ENCODE peak calls at places on chromosomes 1 and 21, in seven cellular contexts. U is neural progenitor cell, S is psoas muscle, V is stomach, Q is sigmoid colon, Y is A549, K is OCI-LY7. P is an unnamed sample. For H3K4me1 and H3K9me3, the result is how much of the 10 kb centered on the place peaks cover.

GRCh38 chr1:154750681-154751665 is 119.1 kb downstream of the KCNN3 start:
- DNase-seq in U (no peak), S (no peak), V (no peak), Q (peak), Y (no peak), K (peak), P (peak)

GRCh38 chr1:184622136-184622823 is 132.4 kb downstream of the EDEM3 start:
- DNase-seq in U (no peak), S (peak), V (peak), Q (peak), Y (no peak), K (no peak), P (peak)

GRCh38 chr1:209758360-209758759 is 2.5 kb downstream of the TRAF3IP3 start:
- DNase-seq in U (no peak), S (no peak), V (no peak), Q (no peak), Y (no peak), K (no peak), P (no peak)

GRCh38 chr1:163535807-163536206 is 214.1 kb downstream of the NUF2 start:
- DNase-seq in U (peak), S (no peak), V (no peak), Q (no peak), Y (no peak), K (peak), P (peak)

GRCh38 chr21:14762309-14762708 is 216.2 kb upstream of the SAMSN1 start:
- DNase-seq in U (no peak), S (no peak), V (no peak), Q (no peak), Y (no peak), K (no peak), P (no peak)

GRCh38 chr1:53681647-53682368 is 57.2 kb downstream of the GLIS1 start:
- DNase-seq in U (peak), S (peak), V (peak), Q (no peak), Y (peak), K (peak), P (peak)

GRCh38 chr1:168709896-168710305 is 19.1 kb downstream of the DPT start:
- DNase-seq in U (no peak), S (no peak), V (no peak), Q (no peak), Y (peak), K (no peak), P (no peak)

GRCh38 chr1:147622731-147623130 is 47.6 kb downstream of the ACP6 start:
- DNase-seq in U (no peak), S (no peak), V (no peak), Q (no peak), Y (no peak), K (no peak), P (no peak)

GRCh38 chr1:167631386-167631941 is 1.4 kb downstream of the RCSD1 start:
- DNase-seq in U (no peak), S (no peak), V (no peak), Q (no peak), Y (no peak), K (no peak), P (no peak)

GRCh38 chr1:210363119-210363518 is 34.4 kb downstream of the HHAT start:
- DNase-seq in U (no peak), S (no peak), V (no peak), Q (no peak), Y (no peak), K (no peak), P (peak)

GRCh38 chr1:95232646-95233320 is 1.2 kb upstream of the RWDD3 start:
- DNase-seq in U (no peak), S (no peak), V (no peak), Q (no peak), Y (no peak), K (no peak), P (no peak)

GRCh38 chr1:94693029-94693428 is 127.1 kb upstream of the SLC44A3 start:
- DNase-seq in U (peak), S (no peak), V (no peak), Q (no peak), Y (no peak), K (no peak), P (no peak)

GRCh38 chr1:107741242-107741641 is 223.7 kb downstream of the VAV3 start:
- DNase-seq in U (no peak), S (no peak), V (no peak), Q (no peak), Y (no peak), K (no peak), P (no peak)

GRCh38 chr1:14597343-14598006 is 1.0 kb upstream of the KAZN start:
- DNase-seq in U (peak), S (no peak), V (no peak), Q (no peak), Y (no peak), K (no peak), P (no peak)

GRCh38 chr1:8107897-8108296 is 81.8 kb upstream of the ERRFI1 start:
- DNase-seq in U (no peak), S (no peak), V (no peak), Q (no peak), Y (no peak), K (no peak), P (no peak)

GRCh38 chr1:10504259-10504658 is 29.5 kb downstream of the PEX14 start:
- DNase-seq in U (no peak), S (no peak), V (no peak), Q (peak), Y (no peak), K (no peak), P (no peak)

GRCh38 chr1:78223417-78224215 is 177.8 kb downstream of the GIPC2 start:
- DNase-seq in U (no peak), S (no peak), V (no peak), Q (no peak), Y (no peak), K (no peak), P (no peak)

GRCh38 chr1:173853074-173853473 is 14.7 kb downstream of the GAS5 start:
- DNase-seq in U (peak), S (no peak), V (no peak), Q (no peak), Y (no peak), K (no peak), P (no peak)

GRCh38 chr1:51575406-51576084 is 41.3 kb upstream of the OSBPL9 start:
- DNase-seq in U (no peak), S (no peak), V (no peak), Q (no peak), Y (no peak), K (no peak), P (peak)

GRCh38 chr1:178209935-178210334 is 116.0 kb downstream of the RASAL2 start:
- DNase-seq in U (no peak), S (no peak), V (no peak), Q (no peak), Y (no peak), K (no peak), P (no peak)

GRCh38 chr1:235022341-235023196 is 106.1 kb downstream of the TOMM20 start:
- DNase-seq in U (no peak), S (no peak), V (no peak), Q (peak), Y (no peak), K (no peak), P (peak)

GRCh38 chr1:103937763-103938357 is 188.2 kb downstream of the AMY1C start:
- DNase-seq in U (no peak), S (no peak), V (no peak), Q (no peak), Y (no peak), K (no peak), P (no peak)

GRCh38 chr1:204046346-204046745 is 26.6 kb upstream of the SOX13 start:
- DNase-seq in U (no peak), S (no peak), V (no peak), Q (no peak), Y (no peak), K (no peak), P (no peak)

GRCh38 chr1:155051777-155052398 is 772 bp downstream of the ADAM15 start:
- DNase-seq in U (peak), S (peak), V (peak), Q (peak), Y (peak), K (peak), P (peak)

GRCh38 chr1:194024659-194025058 is 838.2 kb upstream of the B3GALT2 start:
- DNase-seq in U (no peak), S (no peak), V (no peak), Q (no peak), Y (no peak), K (no peak), P (peak)

GRCh38 chr21:34022557-34023335 is 50.6 kb upstream of the MRPS6 start:
- DNase-seq in U (peak), S (no peak), V (no peak), Q (peak), Y (no peak), K (peak), P (no peak)

GRCh38 chr1:170853867-170854266 is 81.5 kb upstream of the MROH9 start:
- DNase-seq in U (no peak), S (no peak), V (no peak), Q (no peak), Y (no peak), K (no peak), P (no peak)

GRCh38 chr1:43425045-43425444 is 28.7 kb downstream of the HYI start:
- DNase-seq in U (no peak), S (no peak), V (no peak), Q (no peak), Y (no peak), K (no peak), P (no peak)

GRCh38 chr1:160907976-160908375 is 23.0 kb upstream of the ITLN1 start:
- DNase-seq in U (no peak), S (no peak), V (peak), Q (no peak), Y (no peak), K (no peak), P (no peak)

GRCh38 chr21:36388835-36389234 is 3.6 kb downstream of the CHAF1B start:
- DNase-seq in U (peak), S (no peak), V (no peak), Q (no peak), Y (no peak), K (no peak), P (no peak)

GRCh38 chr1:153395136-153395685 is 4.3 kb upstream of the S100A8 start:
- DNase-seq in U (no peak), S (peak), V (no peak), Q (no peak), Y (no peak), K (no peak), P (no peak)

GRCh38 chr1:153396461-153396860 is 5.6 kb upstream of the S100A8 start:
- DNase-seq in U (no peak), S (no peak), V (no peak), Q (no peak), Y (no peak), K (no peak), P (no peak)

GRCh38 chr1:153397056-153397923 is 6.4 kb upstream of the S100A8 start:
- DNase-seq in U (no peak), S (no peak), V (no peak), Q (no peak), Y (no peak), K (no peak), P (no peak)

GRCh38 chr1:153394391-153394790 is 3.5 kb upstream of the S100A8 start:
- DNase-seq in U (no peak), S (no peak), V (no peak), Q (no peak), Y (no peak), K (no peak), P (no peak)

DNA sequence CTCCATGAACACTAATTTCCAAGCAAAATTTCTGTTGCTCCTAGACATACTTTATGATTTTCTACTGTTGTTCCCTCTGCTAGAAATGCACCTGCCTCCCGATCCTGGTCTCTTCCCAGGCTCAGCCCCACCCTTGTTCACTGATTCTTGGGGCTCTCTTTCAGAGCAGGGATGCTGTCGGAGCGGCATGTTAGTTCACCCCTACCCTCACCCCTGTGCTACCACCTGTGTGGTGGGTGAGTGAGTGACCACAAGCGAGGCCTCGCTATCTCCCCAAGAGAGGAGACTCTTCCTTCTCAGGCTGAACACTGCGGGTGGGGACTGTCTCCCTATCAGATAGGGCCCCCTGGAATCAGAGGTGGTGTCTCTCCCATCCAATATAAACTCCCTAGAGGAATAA is 4.9 kb upstream of the S100A8 start:
- DNase-seq in U (no peak), S (no peak), V (no peak), Q (no peak), Y (no peak), K (no peak), P (no peak)
- H3K4me1 ChIP-seq in U (under half), S (under half), V (under half), Q (under half), Y (under half), K (under half), P (under half)

DNA sequence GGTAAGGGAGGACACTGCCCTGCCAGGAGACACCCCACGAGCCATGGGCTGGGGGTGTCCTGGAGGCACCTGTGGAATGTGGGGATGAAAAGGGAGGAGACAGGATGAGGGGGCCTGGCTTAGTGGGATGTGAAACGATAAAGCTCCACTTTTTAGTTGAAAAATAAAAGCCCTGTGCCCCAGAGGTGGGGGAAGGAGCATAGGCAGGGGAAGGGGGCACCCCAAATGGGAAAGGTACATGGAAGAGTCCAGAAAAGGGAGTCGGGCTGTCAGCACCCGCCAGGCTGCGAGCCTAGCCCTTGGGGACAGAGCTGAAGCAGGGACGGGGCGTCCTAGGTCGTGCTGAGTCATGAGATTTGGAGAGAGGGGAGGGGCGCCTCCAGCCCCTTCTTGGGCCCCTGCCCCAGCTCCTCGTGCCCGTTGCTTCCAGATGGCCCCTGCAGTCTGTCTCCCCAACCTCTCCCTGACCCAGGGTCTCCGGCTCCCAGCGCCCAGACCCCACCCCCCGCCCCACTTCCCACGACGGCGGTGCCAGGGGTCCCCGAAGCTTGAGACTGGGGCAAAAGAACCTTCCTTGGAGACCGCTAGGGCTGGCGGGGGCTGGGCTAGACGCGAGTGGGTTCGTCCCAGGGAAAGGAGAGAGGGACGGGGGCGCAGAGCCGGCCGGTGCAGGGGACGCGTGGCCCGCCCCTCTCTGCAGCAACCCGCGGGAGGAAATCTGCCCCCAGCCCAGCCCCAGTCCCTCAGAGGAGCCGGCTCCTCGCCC is 795 bp downstream of the SYT2 start:
- DNase-seq in U (peak), S (no peak), V (no peak), Q (peak), Y (no peak), K (no peak), P (no peak)
- H3K4me3 ChIP-seq in U (peak), S (peak), V (peak), Q (peak), Y (peak), K (no peak), P (no peak)

DNA sequence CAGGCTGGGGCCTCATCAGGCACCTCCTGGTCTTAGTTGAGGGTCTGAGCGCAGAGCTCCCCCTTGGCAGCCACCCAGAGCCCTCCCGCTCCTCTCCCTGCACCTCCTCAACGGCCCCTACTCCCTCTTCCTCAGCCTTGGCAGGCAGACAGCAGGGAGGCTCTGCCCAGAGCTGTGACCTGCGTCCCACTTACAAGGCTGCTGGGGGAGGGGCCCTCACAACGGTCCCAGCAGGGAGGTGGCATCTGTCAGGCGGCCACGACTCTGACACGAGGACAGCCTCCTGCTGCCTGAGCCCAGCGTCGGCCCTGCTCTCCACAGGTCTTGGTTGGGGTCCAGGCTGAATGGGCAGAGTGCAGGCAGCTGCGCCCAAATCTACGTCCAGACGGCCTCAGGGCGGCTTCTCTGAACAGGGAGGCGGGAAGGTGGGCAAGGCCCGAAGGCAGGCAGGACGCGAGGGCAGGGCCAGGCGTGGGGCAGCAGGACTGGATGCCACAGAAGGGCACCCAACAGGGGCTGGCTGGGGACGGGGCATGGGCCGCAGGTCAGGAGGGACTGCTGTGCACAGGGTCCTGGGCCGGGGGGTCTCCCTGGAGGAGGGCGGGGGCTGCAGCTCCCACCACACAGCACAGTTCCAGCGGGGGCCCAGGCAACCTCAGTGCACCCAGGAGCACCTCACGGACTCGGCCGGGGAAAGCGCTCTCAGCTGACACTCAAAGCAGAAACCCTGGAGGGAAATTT is 7.5 kb downstream of the SLC19A1 start:
- DNase-seq in U (no peak), S (peak), V (peak), Q (peak), Y (no peak), K (no peak), P (no peak)
- H3K9me3 ChIP-seq in U (under half), S (under half), V (under half), Q (under half), Y (under half), K (under half), P (under half)

GRCh38 chr1:175179837-175180590 is 12.6 kb downstream of the KIAA0040 start:
- DNase-seq in U (no peak), S (no peak), V (no peak), Q (no peak), Y (no peak), K (no peak), P (no peak)

GRCh38 chr1:175178456-175178855 is 14.1 kb downstream of the KIAA0040 start:
- DNase-seq in U (no peak), S (no peak), V (no peak), Q (no peak), Y (no peak), K (no peak), P (no peak)

GRCh38 chr1:175185918-175186317 is 6.7 kb downstream of the KIAA0040 start:
- DNase-seq in U (no peak), S (no peak), V (no peak), Q (no peak), Y (no peak), K (no peak), P (no peak)

GRCh38 chr1:175183586-175183985 is 9.0 kb downstream of the KIAA0040 start:
- DNase-seq in U (peak), S (no peak), V (no peak), Q (no peak), Y (no peak), K (no peak), P (no peak)

GRCh38 chr1:175182347-175182746 is 10.2 kb downstream of the KIAA0040 start:
- DNase-seq in U (no peak), S (no peak), V (no peak), Q (no peak), Y (no peak), K (no peak), P (no peak)
- H3K4me1 ChIP-seq in U (under half), S (under half), V (half or more), Q (under half), Y (under half), K (half or more), P (under half)

DNA sequence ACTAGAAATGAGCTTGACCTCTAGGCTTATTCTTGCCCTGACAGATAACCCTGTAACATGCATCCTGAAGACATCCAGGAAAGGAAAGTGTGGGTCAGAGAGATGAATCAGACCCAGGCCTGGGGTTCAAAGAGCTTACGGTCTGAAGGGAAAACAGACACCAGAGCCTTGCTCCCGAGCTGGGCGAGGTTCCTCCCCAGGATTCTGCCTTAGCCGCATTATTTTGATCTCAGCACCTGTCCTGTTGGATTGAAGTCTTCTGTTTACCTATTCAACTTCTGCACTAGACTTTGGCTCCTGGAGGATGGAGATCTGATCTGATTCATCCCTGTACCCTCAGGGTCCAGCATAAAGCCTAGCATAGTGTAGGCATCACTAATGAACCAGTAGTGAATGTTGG is 1.9 kb downstream of the CYP4B1 start:
- DNase-seq in U (no peak), S (no peak), V (no peak), Q (no peak), Y (no peak), K (no peak), P (no peak)
- H3K4me3 ChIP-seq in U (no peak), S (no peak), V (no peak), Q (no peak), Y (no peak), K (no peak), P (no peak)

DNA sequence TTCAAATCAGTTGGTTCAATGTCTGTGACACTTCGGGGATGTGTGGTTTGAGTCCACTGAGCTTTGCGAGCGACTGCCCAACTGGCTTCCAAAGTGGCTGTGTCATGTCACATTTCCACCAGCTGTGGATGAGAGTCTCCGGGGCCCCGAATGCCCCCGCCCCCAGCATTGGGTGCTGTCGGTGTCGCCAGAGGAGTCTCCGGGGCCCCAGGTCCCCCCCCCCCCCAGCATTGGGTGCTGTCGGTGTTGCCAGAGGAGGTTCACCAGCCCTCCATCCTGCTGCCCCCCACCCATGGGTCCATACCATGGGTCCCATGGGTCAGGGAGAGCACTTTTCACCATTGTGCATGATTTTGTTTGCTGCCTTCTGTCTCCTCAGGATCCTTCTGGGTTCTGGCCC is 9.0 kb upstream of the SMYD3 start:
- DNase-seq in U (no peak), S (no peak), V (no peak), Q (no peak), Y (no peak), K (no peak), P (no peak)
- H3K9me3 ChIP-seq in U (under half), S (under half), V (under half), Q (under half), Y (under half), K (under half), P (under half)

GRCh38 chr1:27564710-27565649 is 39.0 kb downstream of the AHDC1 start:
- DNase-seq in U (no peak), S (peak), V (no peak), Q (peak), Y (no peak), K (no peak), P (no peak)
- H3K4me1 ChIP-seq in U (half or more), S (half or more), V (half or more), Q (under half), Y (half or more), K (under half), P (half or more)

GRCh38 chr1:150161747-150162581 is 12.2 kb downstream of the PLEKHO1 start:
- DNase-seq in U (peak), S (no peak), V (no peak), Q (no peak), Y (no peak), K (peak), P (no peak)

GRCh38 chr1:150164224-150164623 is 14.5 kb downstream of the PLEKHO1 start:
- DNase-seq in U (no peak), S (no peak), V (no peak), Q (peak), Y (no peak), K (no peak), P (no peak)

GRCh38 chr1:150162862-150163706 is 13.4 kb downstream of the PLEKHO1 start:
- DNase-seq in U (peak), S (peak), V (peak), Q (peak), Y (no peak), K (peak), P (peak)

GRCh38 chr1:150160964-150161626 is 11.4 kb downstream of the PLEKHO1 start:
- DNase-seq in U (no peak), S (no peak), V (no peak), Q (no peak), Y (no peak), K (peak), P (no peak)

GRCh38 chr1:150162582-150162861 is 12.8 kb downstream of the PLEKHO1 start:
- DNase-seq in U (no peak), S (no peak), V (no peak), Q (no peak), Y (no peak), K (no peak), P (no peak)
- H3K4me3 ChIP-seq in U (peak), S (peak), V (peak), Q (peak), Y (no peak), K (peak), P (peak)

P was measured in SJCRH30.